ENCODE peak calls at places on chromosomes 13 and 19, in four cellular contexts. C is progenitor cell of endocrine pancreas, B is SK-N-SH, A is fibroblast of villous mesenchyme. D is an unnamed sample.

GRCh38 chr19:51904331-51905165 is at the start of gene ZNF649:
- DNase-seq in C (peak), B (peak), A (peak), D (peak)

GRCh38 chr13:48726711-48727110 is 73.0 kb downstream of the CYSLTR2 start:
- DNase-seq in A (peak), C (no peak), B (no peak), D (no peak)

GRCh38 chr13:34155931-34156607 is 338.1 kb downstream of the RFC3 start:
- DNase-seq in B (no peak), C (no peak), A (peak), D (no peak)

GRCh38 chr13:21683034-21683733 is 12.3 kb downstream of the FGF9 start:
- DNase-seq in A (peak), C (no peak), B (no peak), D (no peak)

GRCh38 chr13:44932171-44932849 is 57.0 kb downstream of the NUFIP1 start:
- DNase-seq in A (peak), B (no peak), C (no peak), D (no peak)

GRCh38 chr19:45403781-45404556 is 900 bp downstream of the PPP1R13L start:
- DNase-seq in A (peak), C (peak), B (peak), D (no peak)

GRCh38 chr13:90154311-90154960 is 1193.1 kb upstream of the MIR17HG start:
- DNase-seq in A (no peak), C (no peak), B (no peak), D (no peak)

GRCh38 chr13:23007430-23007829 is 173.3 kb upstream of the SGCG start:
- DNase-seq in B (no peak), A (no peak), C (no peak), D (no peak)

GRCh38 chr19:1000095-1000494 is at the start of gene GRIN3B:
- DNase-seq in A (peak), B (peak), C (peak), D (no peak)

GRCh38 chr13:106033634-106034033 is 501.8 kb downstream of the EFNB2 start:
- DNase-seq in C (no peak), A (peak), B (no peak), D (no peak)

GRCh38 chr19:3575949-3576673 is 3.4 kb downstream of the HMG20B start:
- DNase-seq in B (peak), C (no peak), A (no peak), D (no peak)

GRCh38 chr13:90622547-90622946 is 724.9 kb upstream of the MIR17HG start:
- DNase-seq in C (no peak), A (peak), B (no peak), D (no peak)

GRCh38 chr13:54373211-54373610 is 1344.6 kb downstream of the OLFM4 start:
- DNase-seq in C (no peak), B (no peak), A (no peak), D (no peak)

GRCh38 chr19:33552928-33553279 is 31.3 kb upstream of the PEPD start:
- DNase-seq in B (no peak), A (no peak), C (no peak), D (no peak)

GRCh38 chr13:77853701-77854100 is 64.9 kb downstream of the EDNRB start:
- DNase-seq in C (no peak), A (no peak), B (no peak), D (no peak)

GRCh38 chr13:110229905-110230563 is 76.9 kb downstream of the COL4A1 start:
- DNase-seq in B (no peak), A (no peak), C (no peak), D (peak)

GRCh38 chr13:21060063-21060826 is 1.1 kb downstream of the LATS2 start:
- DNase-seq in A (peak), C (peak), B (no peak), D (no peak)

GRCh38 chr13:66200555-66200954 is 1029.6 kb downstream of the PCDH9 start:
- DNase-seq in C (no peak), A (no peak), B (no peak), D (no peak)

GRCh38 chr13:46341112-46341711 is 45.8 kb downstream of the RUBCNL start:
- DNase-seq in B (no peak), C (no peak), A (no peak), D (peak)

GRCh38 chr19:47176071-47176626 is 45.5 kb downstream of the SAE1 start:
- DNase-seq in C (no peak), A (peak), B (no peak), D (no peak)

GRCh38 chr13:110580800-110581199 is 19.3 kb upstream of the RAB20 start:
- DNase-seq in C (no peak), B (no peak), A (peak), D (no peak)

GRCh38 chr19:33339016-33339749 is 34.3 kb upstream of the CEBPG start:
- DNase-seq in C (no peak), A (no peak), B (no peak), D (no peak)

GRCh38 chr19:49327878-49328544 is 3.0 kb upstream of the SLC6A16 start:
- DNase-seq in B (no peak), C (no peak), A (peak), D (peak)

GRCh38 chr19:10975374-10976036 is 14.7 kb downstream of the SMARCA4 start:
- DNase-seq in A (peak), B (no peak), C (no peak), D (no peak)

GRCh38 chr19:42480335-42481095 is 37.8 kb upstream of the CXCL17 start:
- DNase-seq in A (peak), B (no peak), C (no peak), D (no peak)

GRCh38 chr19:1260749-1261511 is 8.2 kb upstream of the CIRBP start:
- DNase-seq in A (peak), B (peak), C (peak), D (peak)

GRCh38 chr19:30564551-30565011 is 192.4 kb downstream of the ZNF536 start:
- DNase-seq in C (no peak), B (no peak), A (no peak), D (no peak)

GRCh38 chr13:38046049-38046376 is 176.4 kb upstream of the TRPC4 start:
- DNase-seq in B (no peak), C (no peak), A (no peak), D (no peak)

GRCh38 chr13:29532821-29533220 is 62.7 kb downstream of the SLC7A1 start:
- DNase-seq in B (no peak), C (no peak), A (no peak), D (no peak)

GRCh38 chr19:41918653-41919244 is 9.5 kb downstream of the ERFL start:
- DNase-seq in C (no peak), A (no peak), B (no peak), D (no peak)

GRCh38 chr13:35549481-35549880 is 73.0 kb upstream of the MAB21L1 start:
- DNase-seq in C (no peak), A (peak), B (no peak), D (no peak)

GRCh38 chr19:35213678-35214632 is 14.6 kb downstream of the FAM187B start:
- DNase-seq in A (peak), B (peak), C (no peak), D (no peak)

GRCh38 chr19:35219008-35219407 is 9.5 kb downstream of the FAM187B start:
- DNase-seq in B (no peak), C (no peak), A (no peak), D (no peak)

GRCh38 chr19:35216026-35216832 is 12.3 kb downstream of the FAM187B start:
- DNase-seq in B (no peak), C (no peak), A (peak), D (no peak)

GRCh38 chr19:35214766-35215422 is 13.6 kb downstream of the FAM187B start:
- DNase-seq in B (no peak), C (no peak), A (no peak), D (no peak)

GRCh38 chr19:35216833-35217707 is 11.5 kb downstream of the FAM187B start:
- DNase-seq in A (no peak), B (no peak), C (no peak), D (no peak)
- TF ChIP-seq CTCF in A (no peak), B (no peak), C (no peak), D (no peak)

GRCh38 chr13:24670927-24671326 is 9.3 kb upstream of the ATP12A start:
- DNase-seq in C (no peak), B (peak), A (no peak), D (no peak)
- TF ChIP-seq CTCF in C (peak), B (no peak), A (peak), D (no peak)

GRCh38 chr19:12052571-12053169 is at the start of gene ZNF878:
- DNase-seq in B (peak), A (peak), C (peak), D (peak)
- TF ChIP-seq CTCF in B (peak), A (peak), C (peak), D (peak)

DNA sequence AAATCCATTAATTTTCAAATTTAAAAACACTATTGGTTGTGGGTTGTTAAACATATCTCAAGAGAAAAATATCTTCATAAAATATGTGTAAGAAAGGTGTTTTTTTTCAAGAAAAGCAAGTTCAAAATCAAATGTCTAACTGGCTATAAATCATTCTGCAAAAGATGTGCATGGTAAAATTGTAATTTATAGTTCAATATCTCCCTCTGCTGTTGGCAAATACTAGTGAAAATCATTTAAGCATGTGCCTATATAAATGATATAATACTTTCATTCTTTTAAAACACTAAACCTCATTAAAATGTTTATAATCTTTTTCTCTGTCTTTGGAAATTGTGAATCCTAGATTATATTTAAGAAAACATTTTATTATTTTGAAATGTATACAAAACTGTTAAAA is 17.2 kb upstream of the SLITRK6 start:
- DNase-seq in B (no peak), C (no peak), A (no peak), D (no peak)
- TF ChIP-seq CTCF in B (peak), C (peak), A (no peak), D (peak)

GRCh38 chr13:40261361-40261760 is 405.1 kb downstream of the FOXO1 start:
- DNase-seq in A (no peak), C (no peak), B (no peak), D (no peak)
- TF ChIP-seq CTCF in A (no peak), C (no peak), B (no peak), D (no peak)

D was measured in osteocyte.